ENCODE peak calls at places on chromosomes 3 and 15, in six cellular contexts. H, E, Z, R, J and W are unnamed samples.

GRCh38 chr3:182793663-182794454 is 555 bp downstream of the ATP11B start:
- DNase-seq in H (peak), R (no peak), Z (no peak), E (no peak), J (peak), W (no peak)

GRCh38 chr15:45113380-45113990 is 487 bp downstream of the DUOX2 start:
- DNase-seq in R (no peak), J (no peak), E (no peak), H (peak), Z (no peak), W (no peak)

GRCh38 chr3:9385209-9385936 is 12.0 kb upstream of the SETD5 start:
- DNase-seq in R (no peak), J (no peak), Z (no peak), H (no peak), E (no peak), W (no peak)

GRCh38 chr3:138448631-138449030 is 14.2 kb downstream of the ESYT3 start:
- DNase-seq in H (peak), E (no peak), J (no peak), R (no peak), Z (no peak), W (no peak)

GRCh38 chr15:27358751-27359434 is 387.9 kb downstream of the GABRG3 start:
- DNase-seq in J (no peak), Z (peak), E (no peak), R (no peak), H (no peak), W (no peak)

GRCh38 chr15:70504988-70505387 is 258.4 kb downstream of the UACA start:
- DNase-seq in H (no peak), E (no peak), J (no peak), Z (no peak), R (no peak), W (no peak)

GRCh38 chr15:66780172-66780972 is 78.3 kb downstream of the SMAD6 start:
- DNase-seq in R (no peak), J (peak), Z (no peak), E (no peak), H (peak), W (peak)

GRCh38 chr3:99419111-99419510 is 219.3 kb upstream of the COL8A1 start:
- DNase-seq in E (no peak), R (no peak), J (no peak), H (peak), Z (no peak), W (no peak)

GRCh38 chr15:74297867-74298266 is 61.7 kb downstream of the CCDC33 start:
- DNase-seq in Z (no peak), H (no peak), E (no peak), R (no peak), J (no peak), W (no peak)

GRCh38 chr3:108472011-108472591 is 38.3 kb downstream of the MYH15 start:
- DNase-seq in Z (no peak), E (no peak), J (peak), R (peak), H (peak), W (peak)

GRCh38 chr3:17982211-17982880 is 239.9 kb upstream of the TBC1D5 start:
- DNase-seq in Z (no peak), R (no peak), H (peak), E (no peak), J (no peak), W (no peak)

DNA sequence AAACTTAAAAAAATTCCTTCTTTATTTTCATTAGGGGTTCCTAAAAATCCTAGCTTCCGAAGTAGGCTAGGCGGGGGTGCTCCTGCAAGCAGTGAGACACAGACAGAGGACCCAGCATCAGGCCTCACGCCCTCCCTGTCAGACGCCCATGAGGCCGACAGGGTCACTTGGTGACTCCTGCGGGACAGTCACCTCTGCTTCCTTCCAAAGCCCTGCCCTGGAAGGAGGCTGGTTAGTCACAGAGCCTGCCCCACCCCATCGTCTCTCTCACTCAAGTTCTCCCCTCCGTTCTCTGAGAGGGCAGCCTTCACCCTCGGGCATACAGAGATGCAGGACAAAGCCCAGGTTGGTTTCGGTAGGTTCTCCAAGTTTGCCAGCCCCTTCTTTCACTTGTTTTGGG is 38.6 kb downstream of the EHD4 start:
- DNase-seq in J (no peak), R (peak), Z (no peak), H (no peak), E (no peak), W (peak)
- H3K27ac ChIP-seq in J (peak), R (peak), Z (no peak), H (no peak), E (peak), W (peak)

DNA sequence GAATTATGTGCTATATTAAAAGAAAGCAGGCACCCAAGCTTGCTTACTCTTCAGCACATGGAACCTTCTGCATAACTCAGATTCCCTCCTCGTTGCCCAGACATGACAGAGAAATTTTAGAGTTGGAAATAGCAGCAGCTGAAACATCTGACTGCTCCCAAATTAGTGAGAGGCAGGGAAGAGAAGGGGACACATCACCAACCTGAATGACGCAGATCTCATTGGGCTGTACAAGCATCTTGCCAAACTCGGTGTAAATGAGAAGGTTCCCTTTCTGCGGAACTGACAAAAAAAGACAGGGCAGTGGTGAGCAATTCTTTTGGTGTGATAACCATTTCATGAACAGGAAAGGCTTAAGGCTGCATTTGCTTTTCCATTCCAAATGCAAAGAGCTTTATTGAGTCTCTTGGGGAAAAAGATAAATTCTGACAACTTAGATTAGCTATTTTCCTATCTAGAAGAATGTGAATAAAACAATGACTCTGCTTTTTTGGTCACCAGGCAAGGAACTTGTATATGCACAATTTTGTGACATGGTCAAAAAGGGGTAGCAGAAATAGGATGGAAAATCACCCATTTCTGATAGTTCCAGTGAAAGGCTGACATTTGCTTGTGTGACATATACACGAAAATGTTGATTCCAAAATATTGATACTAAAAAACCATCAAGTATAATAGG is 35.1 kb downstream of the HGD start:
- DNase-seq in H (no peak), Z (no peak), R (no peak), J (no peak), E (no peak), W (no peak)
- H3K27ac ChIP-seq in H (no peak), Z (no peak), R (no peak), J (no peak), E (no peak), W (no peak)

DNA sequence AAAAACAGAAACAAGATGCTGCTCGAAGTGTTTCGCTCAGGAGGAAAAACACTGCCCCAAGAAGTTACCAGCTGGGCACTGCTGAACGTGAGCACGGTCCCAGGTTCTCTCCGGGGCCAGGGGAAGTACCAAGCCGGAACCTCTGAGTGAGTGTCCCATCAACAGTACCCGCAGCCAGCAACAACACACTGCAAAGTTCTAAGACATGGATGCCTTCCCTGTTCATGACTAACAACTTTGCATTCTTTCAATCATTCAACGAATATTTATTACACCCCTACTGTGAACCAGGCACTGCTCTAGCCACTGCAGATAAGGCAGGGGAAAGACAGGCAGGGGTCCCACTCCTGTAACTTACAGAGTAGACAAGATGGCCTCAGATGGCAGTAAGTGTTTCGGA is 98.7 kb downstream of the XXYLT1 start:
- DNase-seq in Z (no peak), H (peak), E (no peak), J (no peak), R (no peak), W (no peak)
- H3K27ac ChIP-seq in Z (no peak), H (no peak), E (no peak), J (no peak), R (no peak), W (no peak)

GRCh38 chr3:157127268-157127667 is 32.7 kb downstream of the CCNL1 start:
- DNase-seq in R (no peak), H (no peak), Z (no peak), E (no peak), J (no peak), W (peak)

GRCh38 chr3:157128771-157129671 is 30.9 kb downstream of the CCNL1 start:
- DNase-seq in H (peak), R (no peak), Z (no peak), E (peak), J (peak), W (no peak)

GRCh38 chr3:157129782-157130137 is 30.2 kb downstream of the CCNL1 start:
- DNase-seq in H (peak), J (no peak), Z (no peak), E (no peak), R (no peak), W (no peak)

GRCh38 chr3:157126365-157126764 is 33.6 kb downstream of the CCNL1 start:
- DNase-seq in H (no peak), R (no peak), J (no peak), E (no peak), Z (no peak), W (no peak)

DNA sequence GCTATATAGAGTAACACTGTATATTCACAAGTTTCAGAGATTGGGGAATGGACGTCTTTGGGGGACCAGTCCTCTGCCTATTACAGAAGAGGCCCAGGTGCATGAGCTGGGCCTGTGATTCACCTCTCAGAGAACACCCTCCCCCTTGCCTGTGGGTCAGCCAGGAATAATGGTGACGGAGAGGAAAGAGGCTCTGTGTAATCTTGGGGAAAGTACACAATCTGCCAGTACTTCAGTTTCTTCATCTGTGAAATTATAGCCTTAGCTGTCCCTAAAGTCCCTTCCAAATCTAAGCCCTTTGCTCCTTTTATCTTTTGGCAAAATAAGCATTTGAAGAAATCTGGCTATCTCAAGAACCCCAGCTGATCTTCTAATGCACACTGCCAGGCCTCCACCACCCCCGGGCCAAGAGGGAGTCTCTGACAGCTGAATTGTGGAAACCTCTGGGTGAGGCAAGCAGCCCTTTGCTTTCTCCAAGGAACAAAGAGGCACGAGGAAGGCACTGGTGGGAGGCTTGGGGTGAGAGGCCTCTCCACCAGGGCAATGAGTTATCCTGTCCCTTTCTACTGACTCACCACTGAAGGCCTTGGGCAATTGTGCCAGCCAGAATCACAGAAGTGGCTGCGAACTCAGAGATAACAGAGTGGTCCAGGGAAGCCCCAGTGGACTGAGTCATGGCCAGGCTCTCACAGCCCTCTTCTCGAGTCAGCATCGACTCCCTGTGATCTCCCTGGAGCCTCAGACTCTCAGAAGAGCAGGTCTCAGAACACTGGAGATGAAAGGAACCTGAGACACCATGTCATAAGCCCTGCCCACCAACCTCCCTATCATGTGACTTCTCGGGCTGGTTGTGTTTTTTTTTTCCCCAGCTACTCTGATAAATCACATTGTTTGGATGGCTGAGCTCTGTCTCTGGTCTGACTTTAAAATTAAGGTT is 31.8 kb downstream of the CCNL1 start:
- DNase-seq in J (peak), E (no peak), Z (no peak), H (peak), R (peak), W (peak)
- H3K27ac ChIP-seq in J (peak), E (peak), Z (no peak), H (peak), R (peak), W (peak)

GRCh38 chr3:125048282-125048681 is 7.5 kb downstream of the HEG1 start:
- DNase-seq in H (peak), Z (no peak), J (no peak), E (no peak), R (peak), W (no peak)
- H3K27ac ChIP-seq in H (no peak), Z (no peak), J (no peak), E (peak), R (no peak), W (no peak)

DNA sequence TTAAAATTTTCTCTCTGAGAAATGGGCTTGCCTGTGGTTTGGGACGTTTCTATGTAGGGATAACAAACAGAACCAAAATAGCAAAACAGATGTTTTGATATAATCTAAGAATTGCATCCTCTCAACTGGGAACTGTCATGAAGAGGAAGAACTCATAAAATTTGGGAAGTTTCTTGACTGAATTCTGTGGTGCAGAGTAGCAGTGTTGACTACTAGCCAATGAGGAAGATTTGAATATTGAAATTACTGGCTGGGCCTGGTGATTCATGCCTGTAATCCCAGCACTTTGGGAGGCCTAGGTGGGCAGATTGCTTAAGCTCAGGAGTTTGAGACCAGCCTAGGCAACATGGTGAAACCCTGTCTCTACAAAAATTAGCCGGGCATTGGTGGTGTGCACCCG is 42.2 kb downstream of the ZNF609 start:
- DNase-seq in R (no peak), H (no peak), E (no peak), Z (no peak), J (no peak), W (no peak)
- H3K27ac ChIP-seq in R (no peak), H (no peak), E (peak), Z (no peak), J (no peak), W (no peak)

DNA sequence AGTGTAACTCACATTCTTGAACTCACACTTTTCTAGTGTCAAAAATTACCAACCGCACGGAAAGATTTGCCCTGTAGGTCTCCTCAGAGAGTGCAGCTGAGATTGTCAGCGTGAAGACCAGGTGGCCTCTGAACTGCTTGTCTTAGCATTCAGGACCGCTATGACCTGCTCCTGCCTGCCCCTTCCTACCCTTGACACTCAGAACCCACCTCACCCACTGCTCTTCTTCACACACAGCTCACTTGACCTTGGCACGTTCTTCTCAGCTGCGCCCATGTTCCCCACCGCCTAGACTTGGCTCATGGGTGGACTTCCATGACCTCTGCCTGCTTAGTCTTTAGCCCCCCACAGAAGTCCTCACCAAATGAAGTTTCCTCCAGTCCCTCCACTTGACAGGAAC is 221.2 kb downstream of the OPA1 start:
- DNase-seq in Z (no peak), R (no peak), J (no peak), E (no peak), H (no peak), W (no peak)
- H3K27ac ChIP-seq in Z (peak), R (no peak), J (no peak), E (no peak), H (no peak), W (no peak)

DNA sequence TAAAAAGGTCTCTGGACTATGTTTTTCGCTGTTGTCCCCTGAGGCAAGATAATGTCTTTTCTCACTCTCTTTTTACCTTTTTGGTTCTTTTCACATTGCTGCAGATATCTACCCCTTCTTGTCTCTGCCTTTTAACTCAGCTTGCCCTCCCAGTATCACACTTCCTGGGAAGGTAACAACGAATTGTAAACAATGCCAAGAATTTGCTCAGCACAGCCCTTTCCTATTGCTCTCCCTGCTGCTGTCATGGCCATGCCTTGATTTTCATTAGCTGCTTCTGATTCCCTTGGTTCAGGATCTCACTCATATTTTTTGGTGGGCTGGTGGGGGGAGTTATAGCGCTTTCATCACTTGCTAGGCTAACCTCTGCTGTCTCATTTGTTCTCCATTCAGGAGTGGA is 123.1 kb upstream of the DPH6 start:
- DNase-seq in J (no peak), H (no peak), E (no peak), R (no peak), Z (no peak), W (no peak)
- H3K27ac ChIP-seq in J (no peak), H (no peak), E (no peak), R (no peak), Z (no peak), W (no peak)